ENCODE peak calls at places on chromosomes 16 and 17, in four cellular contexts. E, Y, H and Z are unnamed samples.

GRCh38 chr16:52022177-52022576 is 524.8 kb downstream of the TOX3 start:
- DNase-seq in E (no peak), Y (no peak), H (no peak), Z (no peak)

GRCh38 chr17:68184141-68184571 is 63.7 kb upstream of the AMZ2 start:
- DNase-seq in E (no peak), Y (no peak), H (no peak), Z (no peak)

GRCh38 chr16:4313563-4314531 is 2.0 kb upstream of the GLIS2 start:
- DNase-seq in E (peak), Y (peak), H (no peak), Z (peak)

GRCh38 chr17:81057079-81057730 is 22.3 kb downstream of the BAIAP2 start:
- DNase-seq in E (peak), Y (no peak), H (no peak), Z (no peak)

GRCh38 chr16:50856991-50857390 is 115.1 kb downstream of the CYLD start:
- DNase-seq in E (no peak), Y (no peak), H (no peak), Z (no peak)

GRCh38 chr17:50872710-50873424 is 6.7 kb upstream of the TOB1 start:
- DNase-seq in E (no peak), Y (no peak), H (no peak), Z (no peak)

GRCh38 chr16:27475561-27475960 is 73.6 kb downstream of the IL21R start:
- DNase-seq in E (no peak), Y (no peak), H (no peak), Z (no peak)

GRCh38 chr17:6755731-6756184 is at the start of gene XAF1:
- DNase-seq in E (no peak), Y (no peak), H (peak), Z (no peak)

GRCh38 chr17:65181237-65182061 is 44.3 kb downstream of the RGS9 start:
- DNase-seq in E (no peak), Y (no peak), H (peak), Z (no peak)

GRCh38 chr16:3793161-3793576 is 75.8 kb upstream of the TRAP1 start:
- DNase-seq in E (no peak), Y (no peak), H (no peak), Z (no peak)

GRCh38 chr16:81446318-81447275 is 2.0 kb downstream of the CMIP start:
- DNase-seq in E (no peak), Y (no peak), H (no peak), Z (no peak)

GRCh38 chr16:76175718-76176117 is 101.5 kb upstream of the CNTNAP4 start:
- DNase-seq in E (no peak), Y (no peak), H (no peak), Z (no peak)

GRCh38 chr16:86734559-86735480 is 156.5 kb downstream of the FOXL1 start:
- DNase-seq in E (no peak), Y (no peak), H (no peak), Z (no peak)

GRCh38 chr17:51493206-51493605 is 232.9 kb downstream of the UTP18 start:
- DNase-seq in E (no peak), Y (no peak), H (no peak), Z (no peak)

GRCh38 chr17:44190496-44190895 is 3.7 kb downstream of the TMUB2 start:
- DNase-seq in E (no peak), Y (no peak), H (no peak), Z (no peak)

GRCh38 chr16:67395458-67396158 is 2.3 kb upstream of the TPPP3 start:
- DNase-seq in E (no peak), Y (no peak), H (no peak), Z (no peak)

GRCh38 chr16:57600048-57600835 is 28.2 kb upstream of the ADGRG1 start:
- DNase-seq in E (peak), Y (peak), H (no peak), Z (peak)

GRCh38 chr16:15652293-15653001 is 2.4 kb downstream of the NDE1 start:
- DNase-seq in E (no peak), Y (no peak), H (no peak), Z (no peak)

GRCh38 chr17:19727466-19728113 is 11.2 kb upstream of the SLC47A2 start:
- DNase-seq in E (no peak), Y (no peak), H (no peak), Z (no peak)

GRCh38 chr16:74846714-74847113 is 72.1 kb upstream of the FA2H start:
- DNase-seq in E (no peak), Y (no peak), H (no peak), Z (no peak)

GRCh38 chr17:60102632-60103047 is 23.9 kb upstream of the HEATR6 start:
- DNase-seq in E (no peak), Y (no peak), H (no peak), Z (no peak)

GRCh38 chr17:81865733-81866439 is 5.3 kb downstream of the ARHGDIA start:
- DNase-seq in E (no peak), Y (no peak), H (no peak), Z (peak)

GRCh38 chr17:80080081-80080480 is 21.3 kb upstream of the GAA start:
- DNase-seq in E (no peak), Y (no peak), H (no peak), Z (no peak)

GRCh38 chr17:34393401-34393800 is 30.4 kb upstream of the CCL1 start:
- DNase-seq in E (no peak), Y (no peak), H (no peak), Z (no peak)

GRCh38 chr17:66040402-66040801 is 151.5 kb downstream of the CEP112 start:
- DNase-seq in E (no peak), Y (peak), H (no peak), Z (peak)

GRCh38 chr16:80323187-80323807 is 217.5 kb upstream of the DYNLRB2 start:
- DNase-seq in E (no peak), Y (no peak), H (no peak), Z (no peak)

GRCh38 chr17:81422776-81423697 is 27.8 kb downstream of the BAHCC1 start:
- DNase-seq in E (peak), Y (no peak), H (no peak), Z (peak)

GRCh38 chr16:12398029-12398735 is 405.5 kb downstream of the CPPED1 start:
- DNase-seq in E (no peak), Y (no peak), H (no peak), Z (no peak)

GRCh38 chr17:19287651-19288050 is 50.5 kb downstream of the EPN2 start:
- DNase-seq in E (no peak), Y (no peak), H (no peak), Z (no peak)

GRCh38 chr17:57713140-57713539 is 32.0 kb downstream of the CCDC182 start:
- DNase-seq in E (no peak), Y (no peak), H (no peak), Z (no peak)

GRCh38 chr16:7303677-7304200 is 28.9 kb upstream of the RBFOX1 start:
- DNase-seq in E (no peak), Y (no peak), H (no peak), Z (no peak)

GRCh38 chr17:17837966-17838962 is 1.5 kb upstream of the SREBF1 start:
- DNase-seq in E (no peak), Y (peak), H (no peak), Z (peak)

GRCh38 chr16:69486724-69487123 is 62.3 kb downstream of the CYB5B start:
- DNase-seq in E (no peak), Y (no peak), H (no peak), Z (no peak)

GRCh38 chr17:76170114-76170513 is 29.1 kb upstream of the FOXJ1 start:
- DNase-seq in E (no peak), Y (no peak), H (no peak), Z (no peak)

GRCh38 chr17:70629902-70630301 is 460.6 kb downstream of the KCNJ2 start:
- DNase-seq in E (no peak), Y (no peak), H (no peak), Z (no peak)

GRCh38 chr16:83606486-83607030 is 201.2 kb upstream of the HSBP1 start:
- DNase-seq in E (no peak), Y (peak), H (no peak), Z (no peak)
- TF ChIP-seq ETV6 in E (no peak), Y (no peak), H (no peak), Z (no peak)

DNA sequence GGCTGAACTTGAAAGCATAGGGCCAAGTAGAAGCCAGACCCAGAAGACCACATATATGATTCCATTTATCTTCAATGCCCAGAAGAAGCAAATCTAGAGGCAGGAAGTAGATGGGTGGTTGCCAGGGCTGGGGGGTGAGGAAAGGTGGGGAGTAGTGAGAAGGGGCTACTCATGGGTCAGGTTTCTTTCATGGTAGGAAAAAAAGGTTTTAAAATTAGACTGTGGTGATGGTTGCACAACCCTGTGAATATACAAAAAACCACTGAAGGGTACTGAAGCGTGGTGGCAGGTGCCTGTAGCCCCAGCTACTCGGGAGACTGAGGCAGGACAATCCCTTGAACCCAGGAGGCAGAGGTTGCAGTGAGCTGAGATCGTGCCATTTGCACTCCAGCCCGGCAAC is 5.4 kb downstream of the CD2BP2 start:
- DNase-seq in E (no peak), Y (no peak), H (peak), Z (no peak)
- TF ChIP-seq ESRRA in E (no peak), Y (no peak), H (no peak), Z (no peak)

GRCh38 chr17:9878361-9878760 is 26.7 kb downstream of the RCVRN start:
- DNase-seq in E (no peak), Y (no peak), H (no peak), Z (no peak)

GRCh38 chr17:9872852-9873251 is 32.2 kb downstream of the RCVRN start:
- DNase-seq in E (no peak), Y (no peak), H (no peak), Z (no peak)

GRCh38 chr17:9878791-9879525 is 26.1 kb downstream of the RCVRN start:
- DNase-seq in E (no peak), Y (no peak), H (no peak), Z (no peak)

GRCh38 chr17:9874722-9875121 is 30.3 kb downstream of the RCVRN start:
- DNase-seq in E (no peak), Y (no peak), H (no peak), Z (no peak)

GRCh38 chr17:9875441-9875840 is 29.6 kb downstream of the RCVRN start:
- DNase-seq in E (no peak), Y (no peak), H (no peak), Z (no peak)
- TF ChIP-seq ETV6 in E (no peak), Y (no peak), H (no peak), Z (no peak)

DNA sequence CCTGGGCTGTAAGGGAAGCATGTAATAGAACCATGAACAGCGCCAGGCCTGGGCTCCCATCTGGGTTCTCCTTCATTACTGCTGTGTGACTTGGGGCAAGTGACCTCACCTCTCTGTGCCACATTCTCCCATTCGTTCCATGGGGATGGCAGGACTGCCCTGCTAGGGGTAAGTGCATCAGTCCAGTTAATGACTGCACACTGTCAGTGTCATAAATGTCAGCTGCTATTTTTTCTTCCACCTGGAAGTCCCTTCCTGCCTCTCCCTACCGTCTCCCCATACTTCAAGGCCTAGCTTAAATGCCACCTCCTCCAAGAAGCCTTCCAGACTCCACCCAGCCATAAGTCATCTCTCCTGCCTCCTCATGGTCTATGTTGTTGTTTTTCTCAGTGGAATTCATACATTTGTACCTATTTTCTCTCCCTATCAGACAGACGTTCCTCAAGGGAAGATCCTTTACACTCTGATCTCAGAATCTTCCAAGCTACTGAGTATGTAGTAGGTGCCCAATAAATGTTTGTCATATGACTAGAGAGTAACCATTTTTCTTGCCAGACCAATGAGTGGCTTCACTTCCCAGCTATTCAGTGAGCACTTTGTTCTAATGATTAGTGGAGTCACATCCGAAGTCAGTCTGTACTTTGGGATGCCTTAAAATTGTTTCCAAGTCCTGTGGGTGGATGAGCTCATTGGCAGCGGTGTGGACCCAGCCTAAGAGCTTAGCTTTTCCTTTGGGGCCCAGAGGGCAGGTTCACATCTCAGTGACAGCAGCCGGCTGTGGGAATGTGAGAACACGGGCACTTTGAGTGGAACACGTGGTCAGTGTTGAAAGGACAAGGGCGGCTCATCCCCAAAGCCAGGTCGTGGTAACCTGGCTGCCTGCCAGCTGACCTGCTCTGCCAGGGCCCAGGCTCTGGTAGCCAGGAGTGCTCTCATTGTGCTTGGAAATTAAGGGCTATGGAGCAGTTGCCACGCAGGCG is 147.5 kb upstream of the GSE1 start:
- DNase-seq in E (no peak), Y (no peak), H (no peak), Z (peak)
- TF ChIP-seq ESRRA in E (no peak), Y (no peak), H (no peak), Z (no peak)

GRCh38 chr16:14181371-14182050 is 110.4 kb downstream of the MRTFB start:
- DNase-seq in E (no peak), Y (no peak), H (no peak), Z (no peak)
- TF ChIP-seq ETV6 in E (no peak), Y (no peak), H (no peak), Z (no peak)

GRCh38 chr16:55248494-55248893 is 75.5 kb upstream of the IRX6 start:
- DNase-seq in E (no peak), Y (no peak), H (no peak), Z (no peak)

GRCh38 chr16:55252577-55252976 is 71.4 kb upstream of the IRX6 start:
- DNase-seq in E (no peak), Y (no peak), H (no peak), Z (no peak)

GRCh38 chr16:55249361-55249760 is 74.6 kb upstream of the IRX6 start:
- DNase-seq in E (no peak), Y (no peak), H (no peak), Z (no peak)

GRCh38 chr16:55249936-55250335 is 74.1 kb upstream of the IRX6 start:
- DNase-seq in E (no peak), Y (no peak), H (no peak), Z (no peak)

DNA sequence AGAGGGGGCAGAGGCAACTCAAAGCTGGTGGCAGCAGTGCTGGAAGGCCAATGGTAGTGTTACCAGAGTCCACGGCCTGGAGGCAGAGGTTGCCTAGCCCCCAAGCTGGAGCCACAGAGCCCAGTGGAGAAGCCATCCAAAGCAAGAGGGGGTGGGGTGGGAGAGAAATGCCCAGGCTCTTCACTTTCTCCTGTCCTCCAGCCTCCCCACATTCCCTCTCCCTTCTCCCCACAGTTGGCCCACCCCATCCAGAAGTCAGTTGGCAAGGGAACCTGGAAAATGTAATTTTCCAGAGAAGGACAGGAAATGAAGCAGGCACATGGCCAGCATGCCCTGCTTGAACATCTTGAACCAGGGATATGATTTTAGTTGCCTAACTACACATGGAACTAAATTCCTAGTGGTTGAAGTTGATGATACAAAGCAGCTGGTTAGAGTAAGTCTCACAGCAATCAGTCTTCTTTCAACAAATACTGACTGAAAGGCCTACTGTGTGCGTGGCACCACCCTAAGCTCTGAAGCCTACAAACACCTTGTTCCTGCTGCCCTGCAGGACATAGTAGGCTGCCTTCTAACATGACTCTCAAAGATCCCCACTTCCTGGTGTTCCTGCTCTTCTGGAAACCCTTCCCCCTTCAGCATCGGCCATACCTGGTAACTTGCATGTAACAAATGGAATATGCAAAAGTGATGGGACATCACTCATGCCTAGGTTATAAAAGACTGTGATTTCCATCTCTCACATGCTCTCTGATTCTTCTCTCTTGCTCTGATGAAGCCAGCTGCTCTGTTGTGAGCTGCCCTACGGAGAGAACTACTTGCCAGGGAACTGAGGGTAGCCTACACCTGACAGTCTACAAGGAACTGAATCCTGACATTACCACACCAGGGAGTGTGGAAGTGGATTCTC is 73.1 kb upstream of the IRX6 start:
- DNase-seq in E (no peak), Y (no peak), H (no peak), Z (no peak)
- TF ChIP-seq ESRRA in E (no peak), Y (no peak), H (no peak), Z (no peak)

GRCh38 chr16:47644166-47644565 is 183.0 kb downstream of the PHKB start:
- DNase-seq in E (no peak), Y (no peak), H (no peak), Z (no peak)
- TF ChIP-seq ETV6 in E (no peak), Y (no peak), H (no peak), Z (no peak)

DNA sequence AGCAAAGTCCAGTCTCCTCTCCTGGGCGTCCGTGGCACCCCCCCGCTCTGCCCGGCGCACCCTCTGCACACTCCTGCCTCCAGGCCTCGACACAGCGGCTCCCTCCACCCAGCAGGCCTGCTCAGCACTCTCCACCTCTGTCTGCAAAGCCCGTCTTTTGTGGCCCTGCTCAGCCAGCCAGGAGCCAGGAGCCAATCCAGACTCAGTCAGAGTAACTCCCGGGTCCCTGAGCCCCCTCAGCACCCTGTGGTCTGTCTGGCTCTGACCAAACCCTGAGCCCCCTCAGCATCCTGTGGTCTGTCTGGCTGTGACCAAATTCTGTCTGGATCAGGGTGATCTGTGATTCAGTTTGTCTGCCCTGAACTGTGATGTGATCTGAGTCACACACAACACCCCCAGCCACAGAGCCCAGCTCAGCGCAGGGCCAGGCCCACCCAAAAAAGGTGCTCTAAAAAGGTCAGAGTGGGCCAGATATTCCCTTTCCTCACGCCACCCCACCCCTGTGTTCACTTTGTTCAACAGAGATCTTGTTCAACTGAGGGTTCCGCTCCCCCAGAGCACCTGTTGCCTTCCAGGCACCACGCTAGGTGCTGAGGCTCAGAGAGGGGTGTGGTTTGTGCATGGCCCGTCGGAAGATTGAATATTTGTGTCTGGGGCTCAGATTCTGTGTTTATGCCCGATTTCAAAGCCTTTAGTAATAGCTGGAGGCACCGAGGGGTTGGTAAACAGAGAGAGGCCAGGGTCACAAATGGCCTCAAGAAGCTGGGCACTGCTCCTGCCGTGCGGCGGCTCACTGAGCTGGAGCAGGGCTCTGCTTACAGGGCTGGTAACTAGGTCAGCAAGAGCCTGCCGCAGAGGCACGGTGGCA is 5.9 kb downstream of the ITGAE start:
- DNase-seq in E (no peak), Y (no peak), H (no peak), Z (peak)
- TF ChIP-seq ESRRA in E (no peak), Y (no peak), H (no peak), Z (peak)